ENCODE peak calls at places on chromosome 12, in four cellular contexts. Y, T, O and W are unnamed samples.

GRCh38 chr12:109597414-109597794 is 23.8 kb downstream of the MVK start:
- DNase-seq in T (no peak), O (no peak), Y (no peak), W (no peak)

GRCh38 chr12:51721281-51721940 is 127.1 kb downstream of the FIGNL2 start:
- DNase-seq in T (peak; percentile 29), O (peak; percentile 8), Y (no peak), W (peak; percentile 29)

GRCh38 chr12:75959506-75959905 is 72.1 kb downstream of the PHLDA1 start:
- DNase-seq in O (no peak), T (no peak), Y (no peak), W (no peak)

GRCh38 chr12:28040251-28040650 is 67.7 kb upstream of the PTHLH start:
- DNase-seq in T (no peak), Y (peak; percentile 100), O (no peak), W (no peak)

GRCh38 chr12:48933664-48934311 is 8.5 kb upstream of the FKBP11 start:
- DNase-seq in T (no peak), O (no peak), Y (no peak), W (no peak)

GRCh38 chr12:105574056-105574715 is 243.7 kb downstream of the C12orf75 start:
- DNase-seq in Y (peak; percentile 4), T (no peak), O (no peak), W (no peak)

GRCh38 chr12:27965966-27966365 is 6.6 kb downstream of the PTHLH start:
- DNase-seq in T (no peak), Y (peak; percentile 81), O (no peak), W (no peak)

GRCh38 chr12:105725054-105725453 is 394.6 kb downstream of the C12orf75 start:
- DNase-seq in T (no peak), Y (no peak), O (no peak), W (no peak)

GRCh38 chr12:53474819-53475218 is 22.9 kb downstream of the PCBP2 start:
- DNase-seq in Y (no peak), O (no peak), T (no peak), W (no peak)

GRCh38 chr12:124626841-124627502 is 59.6 kb upstream of the NCOR2 start:
- DNase-seq in T (no peak), O (peak; percentile 79), Y (peak; percentile 17), W (no peak)

GRCh38 chr12:6603095-6603567 is 4.0 kb downstream of the CHD4 start:
- DNase-seq in O (no peak), Y (peak; percentile 100), T (no peak), W (no peak)

GRCh38 chr12:120720234-120720968 is 5.2 kb upstream of the ACADS start:
- DNase-seq in T (peak; percentile 10), O (no peak), Y (peak; percentile 44), W (peak; percentile 15)

GRCh38 chr12:51642286-51642685 is 51.3 kb downstream of the SCN8A start:
- DNase-seq in O (no peak), T (no peak), Y (no peak), W (no peak)

GRCh38 chr12:98110516-98110915 is 404.9 kb upstream of the TMPO start:
- DNase-seq in Y (no peak), O (no peak), T (no peak), W (no peak)

GRCh38 chr12:114131824-114132223 is 165.7 kb upstream of the RBM19 start:
- DNase-seq in Y (no peak), O (no peak), T (no peak), W (no peak)

GRCh38 chr12:9032202-9032964 is 43.0 kb downstream of the KLRG1 start:
- DNase-seq in O (no peak), T (no peak), Y (no peak), W (no peak)

GRCh38 chr12:9049520-9050133 is 60.3 kb downstream of the KLRG1 start:
- DNase-seq in O (no peak), T (no peak), Y (peak; percentile 27), W (no peak)